ENCODE peak calls at places on chromosomes 11 and 22, in four cellular contexts. E, S, F and V are unnamed samples.
A peak's percentile ranks its signal among the peaks of the same experiment; 100 is the strongest.

GRCh38 chr11:132312616-132313210 is 942.3 kb downstream of the NTM start:
- DNase-seq in E (peak; percentile 44), F (no peak), S (no peak), V (no peak)

GRCh38 chr22:21074092-21074715 is 28.5 kb downstream of the LRRC74B start:
- DNase-seq in S (no peak), F (no peak), E (peak; percentile 42), V (peak; percentile 70)

GRCh38 chr11:113722934-113723333 is 16.8 kb upstream of the TMPRSS5 start:
- DNase-seq in S (peak; percentile 63), E (no peak), F (no peak), V (no peak)

GRCh38 chr22:36781656-36782627 is 6.0 kb upstream of the IFT27 start:
- DNase-seq in S (peak; percentile 40), F (peak; percentile 97), E (peak; percentile 76), V (peak; percentile 57)

GRCh38 chr11:120324932-120325810 is at the start of gene TLCD5:
- DNase-seq in E (peak; percentile 69), F (peak; percentile 91), S (peak; percentile 53), V (no peak)

GRCh38 chr11:112634551-112634950 is 326.7 kb upstream of the NCAM1 start:
- DNase-seq in S (no peak), E (no peak), F (no peak), V (no peak)

GRCh38 chr22:42066937-42067336 is 3.7 kb downstream of the NAGA start:
- DNase-seq in E (no peak), S (no peak), F (no peak), V (no peak)

GRCh38 chr11:114285599-114285998 is 10.6 kb upstream of the NNMT start:
- DNase-seq in S (no peak), E (no peak), F (peak; percentile 35), V (no peak)

GRCh38 chr11:5007561-5007960 is 12.9 kb downstream of the OR51L1 start:
- DNase-seq in F (no peak), S (no peak), E (no peak), V (no peak)

GRCh38 chr11:35868491-35868890 is 75.4 kb upstream of the LDLRAD3 start:
- DNase-seq in S (no peak), F (no peak), E (no peak), V (no peak)

GRCh38 chr11:43681543-43681942 is 1.0 kb downstream of the HSD17B12 start:
- DNase-seq in E (no peak), S (peak; percentile 27), F (no peak), V (no peak)

GRCh38 chr11:111570796-111571195 is 30.3 kb downstream of the LAYN start:
- DNase-seq in E (no peak), S (no peak), F (no peak), V (no peak)

GRCh38 chr22:35638408-35638807 is 9.8 kb upstream of the APOL6 start:
- DNase-seq in S (no peak), F (no peak), E (no peak), V (no peak)

GRCh38 chr11:59542142-59542810 is 30.9 kb downstream of the OR4D9 start:
- DNase-seq in E (no peak), F (no peak), S (no peak), V (no peak)

GRCh38 chr11:134609361-134610115 is 197.5 kb upstream of the B3GAT1 start:
- DNase-seq in E (no peak), F (peak; percentile 36), S (no peak), V (no peak)

GRCh38 chr11:94802501-94802900 is 34.3 kb downstream of the AMOTL1 start:
- DNase-seq in E (no peak), F (no peak), S (no peak), V (no peak)

GRCh38 chr11:126781942-126782341 is 218.6 kb downstream of the KIRREL3 start:
- DNase-seq in S (no peak), F (no peak), E (no peak), V (no peak)

GRCh38 chr22:44526431-44527115 is 28.5 kb upstream of the RTL6 start:
- DNase-seq in E (no peak), F (peak; percentile 32), S (no peak), V (no peak)

GRCh38 chr22:45335021-45335818 is 25.5 kb downstream of the FAM118A start:
- DNase-seq in F (peak; percentile 52), S (no peak), E (no peak), V (no peak)

GRCh38 chr11:122046846-122047245 is 69.2 kb downstream of the BLID start:
- DNase-seq in E (no peak), S (no peak), F (no peak), V (no peak)

GRCh38 chr22:27867114-27867957 is 51.7 kb downstream of the PITPNB start:
- DNase-seq in E (no peak), F (no peak), S (no peak), V (no peak)

GRCh38 chr11:44765676-44766075 is 38.9 kb downstream of the TSPAN18 start:
- DNase-seq in E (no peak), S (no peak), F (no peak), V (no peak)

GRCh38 chr11:56950510-56950909 is 38.2 kb upstream of the OR5AK2 start:
- DNase-seq in E (no peak), S (no peak), F (no peak), V (no peak)

GRCh38 chr22:25930710-25931353 is 188.8 kb downstream of the MYO18B start:
- DNase-seq in E (no peak), F (no peak), S (no peak), V (no peak)

GRCh38 chr22:33022231-33022630 is 36.0 kb downstream of the SYN3 start:
- DNase-seq in E (no peak), S (no peak), F (peak; percentile 13), V (no peak)

DNA sequence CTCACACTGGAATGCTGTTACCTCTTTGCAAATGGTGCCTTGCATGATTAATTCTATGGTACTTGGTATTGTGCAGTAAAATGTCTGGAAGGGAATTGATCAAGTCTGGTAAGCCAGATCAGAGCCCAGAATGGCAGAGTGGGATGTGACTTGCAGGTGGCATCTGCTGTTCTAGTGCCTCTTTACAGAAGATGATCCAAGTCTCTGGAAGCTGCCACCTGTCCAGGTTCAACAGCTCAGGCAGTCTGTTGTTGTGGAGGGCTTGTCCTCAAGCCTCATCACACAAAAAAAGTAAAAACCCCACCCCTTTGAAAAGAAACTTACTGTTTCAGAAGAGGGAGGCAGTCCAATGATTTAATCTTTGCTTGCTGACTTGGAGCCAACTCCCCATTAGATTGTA is 17.0 kb downstream of the ZNRF3 start:
- DNase-seq in E (no peak), S (no peak), F (no peak), V (no peak)
- H3K4me3 ChIP-seq in E (no peak overlapping the region), S (no peak overlapping the region), F (no peak overlapping the region), V (no peak overlapping the region)

DNA sequence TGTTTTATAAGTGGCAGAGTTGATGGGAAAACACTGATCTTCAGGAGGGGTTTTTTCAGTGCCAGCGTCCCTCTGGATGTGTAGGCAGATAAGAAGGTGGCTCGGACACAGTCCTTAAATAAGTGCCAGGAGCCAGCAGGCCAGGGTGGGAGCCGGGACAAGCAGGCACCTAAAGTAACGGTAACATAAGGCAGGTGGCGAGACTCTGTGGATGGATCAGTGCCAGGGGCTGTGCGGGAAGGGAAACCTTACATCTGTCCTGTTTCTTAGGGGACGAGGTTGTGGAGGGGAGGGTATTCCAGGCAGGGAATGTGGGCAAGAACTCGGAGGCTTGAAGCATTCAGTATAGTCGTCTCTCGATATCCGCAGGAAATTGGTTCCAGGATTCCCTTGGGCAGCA is 15.9 kb downstream of the BCR start:
- DNase-seq in S (no peak), F (no peak), E (no peak), V (no peak)
- H3K27ac ChIP-seq in S (no peak overlapping the region), F (no peak overlapping the region), E (no peak overlapping the region), V (no peak overlapping the region)

DNA sequence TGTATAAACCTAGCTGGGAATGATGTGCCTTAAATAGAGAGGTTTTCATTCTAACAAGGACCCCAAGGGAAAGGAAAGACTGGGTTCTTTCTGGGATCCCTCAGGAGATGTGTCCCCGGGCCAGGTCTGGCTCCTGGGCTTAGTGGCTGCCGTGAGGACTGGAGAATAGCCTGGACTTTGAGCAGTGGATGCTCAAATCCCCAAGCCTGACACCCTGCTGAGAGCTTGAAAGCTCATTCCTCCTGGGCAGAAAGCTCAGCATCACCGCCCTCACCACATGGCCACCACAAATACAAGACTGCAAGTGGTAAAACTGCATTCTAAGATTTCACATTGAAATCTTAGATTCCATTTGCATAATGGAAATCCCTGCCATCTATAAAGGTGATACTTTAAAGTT is 79.4 kb upstream of the NARS2 start:
- DNase-seq in S (no peak), E (no peak), F (peak; percentile 31), V (no peak)
- TF ChIP-seq GABPA in S (no peak), E (no peak), F (no peak), V (no peak)

DNA sequence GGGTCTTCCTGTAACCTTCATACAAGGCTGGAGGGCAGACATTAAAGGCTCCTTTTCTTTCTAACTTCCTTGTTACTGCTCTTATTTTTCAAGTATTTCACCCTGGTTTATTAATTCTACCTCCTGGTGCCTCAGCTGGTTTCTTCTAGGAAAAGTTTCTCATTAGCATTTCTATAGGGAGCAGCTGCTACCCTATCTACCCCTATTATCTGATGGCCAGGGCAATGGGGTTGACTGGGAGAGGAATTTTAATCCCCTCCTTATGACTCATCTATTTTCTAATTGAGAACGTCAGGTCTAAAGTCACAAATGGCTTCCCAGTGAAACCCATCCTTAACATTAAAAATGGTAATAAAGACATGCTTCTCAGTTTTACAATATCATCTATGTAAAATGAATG is 5.0 kb downstream of the MAP6 start:
- DNase-seq in F (no peak), E (no peak), S (no peak), V (no peak)
- H3K4me3 ChIP-seq in F (no peak overlapping the region), E (no peak overlapping the region), S (no peak overlapping the region), V (no peak overlapping the region)

GRCh38 chr22:46612904-46613605 is 7.1 kb upstream of the GRAMD4 start:
- DNase-seq in E (no peak), S (peak; percentile 35), F (no peak), V (peak; percentile 70)
- H3K27ac ChIP-seq in E (no peak overlapping the region), S (peak overlapping the region; percentile 73), F (no peak overlapping the region), V (peak overlapping the region; percentile 83)

DNA sequence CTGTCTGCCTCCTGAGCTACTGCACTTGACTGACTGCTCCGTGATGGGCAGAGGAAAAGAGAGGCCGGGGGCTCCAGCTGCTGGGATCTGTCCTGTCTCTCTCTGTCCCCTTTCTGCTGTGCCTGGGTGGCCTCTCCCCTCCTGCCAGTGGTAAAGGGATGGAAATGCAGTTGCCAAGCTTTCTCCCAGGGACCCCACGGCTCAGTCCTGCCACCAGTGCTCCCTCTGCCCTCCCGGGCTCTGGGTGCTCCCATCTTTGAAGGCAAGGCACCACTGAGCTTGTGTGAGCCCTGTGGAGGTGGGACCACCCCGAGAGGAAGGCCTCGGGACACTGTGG is 32.0 kb downstream of the NADSYN1 start:
- DNase-seq in F (no peak), S (no peak), E (no peak), V (no peak)
- TF ChIP-seq GABPA in F (no peak), S (no peak), E (no peak), V (no peak)

DNA sequence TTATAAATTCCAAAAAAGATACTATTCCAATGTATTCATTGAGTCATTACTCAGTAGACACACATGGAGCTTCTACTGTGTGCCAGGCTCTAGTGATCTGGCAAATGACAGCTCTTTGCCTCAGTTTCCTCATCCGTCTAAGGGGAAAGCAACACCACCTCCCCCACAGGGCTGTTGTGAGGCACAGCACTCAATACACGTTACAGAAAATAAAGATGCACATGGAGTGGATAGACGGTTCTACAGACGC is 6.5 kb upstream of the MALAT1 start:
- DNase-seq in S (no peak), E (no peak), F (no peak), V (no peak)
- H3K4me3 ChIP-seq in S (no peak overlapping the region), E (peak overlapping the region; percentile 6), F (no peak overlapping the region), V (no peak overlapping the region)

DNA sequence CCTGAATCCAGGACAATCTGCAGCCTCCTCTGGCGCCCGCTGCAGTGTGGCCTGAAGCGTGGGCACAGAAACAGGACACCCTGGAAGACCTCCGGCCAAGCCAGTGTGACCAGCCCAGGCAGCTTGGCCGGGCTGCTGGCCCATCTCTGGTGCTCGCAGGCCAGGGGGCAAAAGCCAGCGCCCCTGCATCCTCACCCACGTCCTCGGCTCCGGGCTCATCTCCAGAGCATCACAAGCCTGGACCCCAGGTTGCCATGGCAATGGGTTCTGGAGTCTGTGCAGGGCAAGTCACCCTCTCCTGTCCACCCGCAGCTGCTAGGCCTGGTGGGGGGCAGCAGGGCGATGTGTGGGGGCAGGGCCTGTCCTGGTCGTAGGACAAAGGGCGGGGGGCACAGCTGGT is 9.3 kb upstream of the PDGFB start:
- DNase-seq in F (no peak), E (no peak), S (no peak), V (no peak)
- H3K27ac ChIP-seq in F (no peak overlapping the region), E (no peak overlapping the region), S (no peak overlapping the region), V (no peak overlapping the region)